ENCODE peak calls at places on chromosomes 3 and 15, in five cellular contexts. B is neural progenitor cell, H is spleen, J is neural crest cell, K is nephron progenitor cell. E is an unnamed sample.
A peak's percentile ranks its signal among the peaks of the same experiment; 100 is the strongest.

GRCh38 chr15:52103217-52104207 is 9.1 kb downstream of the BCL2L10 start:
- DNase-seq in B (no peak), H (no peak), J (no peak), K (no peak), E (peak; percentile 66)

GRCh38 chr15:39869858-39870515 is 50.1 kb downstream of the GPR176 start:
- DNase-seq in B (no peak), H (no peak), J (no peak), K (no peak), E (no peak)

GRCh38 chr3:45701167-45701867 is 12.1 kb downstream of the SACM1L start:
- DNase-seq in B (peak; percentile 73), H (no peak), J (no peak), K (no peak), E (no peak)

GRCh38 chr3:44323341-44323955 is 15.1 kb upstream of the TCAIM start:
- DNase-seq in B (peak; percentile 66), H (no peak), J (peak; percentile 68), K (peak; percentile 63), E (peak; percentile 79)

GRCh38 chr15:52483712-52484111 is 45.0 kb downstream of the MYO5A start:
- DNase-seq in B (no peak), H (no peak), J (no peak), K (no peak), E (no peak)

GRCh38 chr15:89206908-89207331 is 14.5 kb downstream of the RLBP1 start:
- DNase-seq in B (peak; percentile 91), H (peak; percentile 92), J (peak; percentile 86), K (peak; percentile 88), E (peak; percentile 58)

GRCh38 chr15:51516291-51516690 is 106.3 kb downstream of the DMXL2 start:
- DNase-seq in B (no peak), H (no peak), J (no peak), K (no peak), E (no peak)

GRCh38 chr15:85318048-85318731 is 62.2 kb upstream of the AKAP13 start:
- DNase-seq in B (no peak), H (no peak), J (no peak), K (no peak), E (no peak)

GRCh38 chr3:107927361-107928083 is 163.3 kb downstream of the CD47 start:
- DNase-seq in B (peak; percentile 82), H (peak; percentile 91), J (peak; percentile 76), K (peak; percentile 77), E (peak; percentile 35)

GRCh38 chr3:27978440-27978839 is 256.3 kb upstream of the EOMES start:
- DNase-seq in B (no peak), H (no peak), J (no peak), K (no peak), E (no peak)

GRCh38 chr3:186705882-186706780 is 11.0 kb upstream of the KNG1 start:
- DNase-seq in B (no peak), H (no peak), J (no peak), K (no peak), E (no peak)

GRCh38 chr15:71294636-71295241 is 179.5 kb downstream of the THSD4 start:
- DNase-seq in B (no peak), H (no peak), J (no peak), K (no peak), E (no peak)

GRCh38 chr3:100043271-100043670 is 71.0 kb downstream of the FILIP1L start:
- DNase-seq in B (no peak), H (no peak), J (no peak), K (no peak), E (no peak)

GRCh38 chr3:124213641-124214040 is 221.7 kb upstream of the ROPN1 start:
- DNase-seq in B (no peak), H (no peak), J (no peak), K (no peak), E (no peak)

GRCh38 chr15:51077565-51078153 is 17.0 kb downstream of the TNFAIP8L3 start:
- DNase-seq in B (peak; percentile 56), H (peak; percentile 88), J (peak; percentile 8), K (peak; percentile 50), E (peak; percentile 40)

GRCh38 chr15:88647362-88648105 is 8.7 kb downstream of the ISG20 start:
- DNase-seq in B (no peak), H (peak; percentile 79), J (no peak), K (no peak), E (no peak)

GRCh38 chr3:102224171-102224570 is 210.6 kb upstream of the ZPLD1 start:
- DNase-seq in B (no peak), H (no peak), J (no peak), K (no peak), E (no peak)

GRCh38 chr15:71798641-71799040 is 11.7 kb upstream of the NR2E3 start:
- DNase-seq in B (no peak), H (no peak), J (no peak), K (no peak), E (no peak)

GRCh38 chr3:195897853-195898415 is 10.4 kb downstream of the TNK2 start:
- DNase-seq in B (peak; percentile 45), H (peak; percentile 74), J (no peak), K (no peak), E (no peak)
- TF ChIP-seq CTCF in B (peak; percentile 34), H (no peak), J (no peak), K (no peak), E (no peak)

GRCh38 chr3:183825380-183826161 is at the start of gene MAP6D1:
- DNase-seq in B (peak; percentile 90), H (peak; percentile 84), J (peak; percentile 68), K (peak; percentile 84), E (no peak)

GRCh38 chr3:183824761-183825379 is 507 bp downstream of the MAP6D1 start:
- DNase-seq in B (peak; percentile 58), H (peak; percentile 77), J (no peak), K (peak; percentile 48), E (no peak)

GRCh38 chr3:183822631-183823030 is 2.7 kb downstream of the MAP6D1 start:
- DNase-seq in B (peak; percentile 79), H (peak; percentile 47), J (peak; percentile 39), K (peak; percentile 31), E (no peak)

GRCh38 chr3:183826448-183826847 is 1.1 kb upstream of the MAP6D1 start:
- DNase-seq in B (no peak), H (peak; percentile 67), J (no peak), K (no peak), E (no peak)

GRCh38 chr3:183823963-183824362 is 1.4 kb downstream of the MAP6D1 start:
- DNase-seq in B (no peak), H (no peak), J (no peak), K (no peak), E (no peak)
- TF ChIP-seq CTCF in B (peak; percentile 19), H (no peak), J (no peak), K (no peak), E (no peak)

GRCh38 chr3:31980530-31981205 is 394 bp downstream of the OSBPL10 start:
- DNase-seq in B (peak; percentile 78), H (peak; percentile 93), J (peak; percentile 41), K (peak; percentile 69), E (no peak)
- TF ChIP-seq CTCF in B (no peak), H (no peak), J (peak; percentile 21), K (no peak), E (no peak)

GRCh38 chr3:5016218-5017161 is 37.3 kb downstream of the BHLHE40 start:
- DNase-seq in B (no peak), H (peak; percentile 83), J (no peak), K (no peak), E (no peak)

GRCh38 chr3:5019411-5020261 is 40.4 kb downstream of the BHLHE40 start:
- DNase-seq in B (no peak), H (peak; percentile 79), J (no peak), K (no peak), E (no peak)

GRCh38 chr3:5020262-5020722 is 41.1 kb downstream of the BHLHE40 start:
- DNase-seq in B (no peak), H (peak; percentile 47), J (no peak), K (no peak), E (no peak)

GRCh38 chr3:5015056-5015455 is 35.8 kb downstream of the BHLHE40 start:
- DNase-seq in B (no peak), H (no peak), J (no peak), K (no peak), E (no peak)

GRCh38 chr3:5017953-5018531 is 38.8 kb downstream of the BHLHE40 start:
- DNase-seq in B (peak; percentile 53), H (peak; percentile 67), J (no peak), K (no peak), E (no peak)
- TF ChIP-seq CTCF in B (no peak), H (no peak), J (no peak), K (no peak), E (no peak)

GRCh38 chr3:6680119-6680806 is 180.7 kb upstream of the GRM7 start:
- DNase-seq in B (no peak), H (no peak), J (no peak), K (no peak), E (no peak)

GRCh38 chr3:6679510-6679909 is 181.4 kb upstream of the GRM7 start:
- DNase-seq in B (no peak), H (no peak), J (no peak), K (no peak), E (no peak)
- TF ChIP-seq CTCF in B (no peak), H (no peak), J (no peak), K (no peak), E (no peak)

GRCh38 chr3:119645813-119646212 is 14.6 kb downstream of the POPDC2 start:
- DNase-seq in B (no peak), H (no peak), J (no peak), K (no peak), E (no peak)
- TF ChIP-seq CTCF in B (no peak), H (no peak), J (no peak), K (no peak), E (no peak)

GRCh38 chr3:127328391-127328790 is 40.5 kb upstream of the PRR20G start:
- DNase-seq in B (no peak), H (no peak), J (no peak), K (no peak), E (no peak)
- TF ChIP-seq CTCF in B (no peak), H (no peak), J (no peak), K (no peak), E (no peak)

GRCh38 chr15:25268166-25268565 is 170.7 kb downstream of the UBE3A start:
- DNase-seq in B (peak; percentile 33), H (no peak), J (no peak), K (no peak), E (no peak)
- TF ChIP-seq CTCF in B (peak; percentile 60), H (no peak), J (peak; percentile 42), K (peak; percentile 20), E (no peak)

GRCh38 chr3:193451881-193452280 is 73.3 kb upstream of the ATP13A5 start:
- DNase-seq in B (no peak), H (no peak), J (no peak), K (no peak), E (no peak)

GRCh38 chr3:193446975-193447602 is 68.5 kb upstream of the ATP13A5 start:
- DNase-seq in B (no peak), H (no peak), J (no peak), K (no peak), E (no peak)

DNA sequence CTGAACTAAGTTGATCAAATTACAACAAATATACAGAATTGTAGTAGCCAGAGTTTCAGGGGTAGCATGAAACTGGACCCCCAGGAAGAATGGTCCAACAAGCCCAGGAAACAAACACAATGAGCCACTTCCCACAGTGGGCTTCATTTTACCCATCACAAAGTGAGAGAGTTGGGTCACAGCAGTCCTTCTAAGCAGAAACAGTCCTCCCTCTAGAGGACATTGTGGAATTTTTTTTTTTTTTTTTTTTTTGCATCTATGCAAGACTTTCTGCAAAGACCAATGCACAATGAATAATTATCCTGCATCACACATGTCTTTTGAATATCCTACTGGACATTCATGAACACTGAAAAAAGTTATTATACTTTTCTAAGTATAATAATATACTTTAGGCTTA is 73.8 kb upstream of the ATP13A5 start:
- DNase-seq in B (peak; percentile 19), H (no peak), J (no peak), K (no peak), E (no peak)
- TF ChIP-seq CTCF in B (peak; percentile 45), H (no peak), J (peak; percentile 60), K (peak; percentile 27), E (no peak)